ENCODE peak calls at places on chromosomes 2 and 18, in seven cellular contexts. V is HCT116, Y is H1, P is K562, B is GM12878, U is HepG2, C is SK-N-SH. G is an unnamed sample.

GRCh38 chr2:174957049-174957448 is 48.1 kb downstream of the CHN1 start:
- DNase-seq in P (no peak), Y (no peak), U (no peak), C (no peak), V (no peak), B (no peak), G (no peak)

GRCh38 chr18:22542400-22542835 is 124.7 kb upstream of the CTAGE1 start:
- DNase-seq in V (no peak), C (no peak), Y (no peak), U (peak; percentile 1), B (no peak), P (no peak), G (peak; percentile 90)

GRCh38 chr18:39951321-39951720 is 2003.7 kb upstream of the PIK3C3 start:
- DNase-seq in B (no peak), C (no peak), Y (no peak), U (no peak), V (no peak), P (no peak), G (no peak)

GRCh38 chr2:183243760-183244159 is 119.5 kb downstream of the NUP35 start:
- DNase-seq in P (no peak), V (no peak), Y (no peak), B (no peak), C (no peak), U (no peak), G (no peak)

GRCh38 chr2:238523158-238524110 is 96.7 kb downstream of the ASB1 start:
- DNase-seq in Y (peak; percentile 31), V (no peak), C (peak; percentile 87), P (no peak), B (no peak), U (peak; percentile 93), G (no peak)

GRCh38 chr2:44470151-44470550 is 108.4 kb downstream of the CAMKMT start:
- DNase-seq in Y (peak; percentile 39), P (no peak), U (no peak), B (no peak), C (no peak), V (no peak), G (no peak)

GRCh38 chr2:145123606-145124005 is 603.7 kb upstream of the ZEB2 start:
- DNase-seq in Y (no peak), P (no peak), B (no peak), V (no peak), U (no peak), C (peak; percentile 24), G (no peak)

GRCh38 chr18:66393463-66393862 is 210.4 kb downstream of the CDH19 start:
- DNase-seq in B (no peak), Y (no peak), U (no peak), P (no peak), V (no peak), C (no peak), G (no peak)

GRCh38 chr2:171568085-171568484 is 45.8 kb downstream of the CYBRD1 start:
- DNase-seq in V (no peak), B (no peak), P (no peak), U (no peak), C (no peak), Y (no peak), G (no peak)

GRCh38 chr18:62964432-62964831 is 249.1 kb downstream of the PHLPP1 start:
- DNase-seq in C (no peak), U (no peak), V (no peak), Y (no peak), P (no peak), B (no peak), G (no peak)

GRCh38 chr2:156456616-156457015 is 20.4 kb downstream of the GPD2 start:
- DNase-seq in V (no peak), C (no peak), U (no peak), Y (no peak), P (no peak), B (peak; percentile 78), G (no peak)

GRCh38 chr2:45009928-45010705 is 865 bp upstream of the SIX2 start:
- DNase-seq in C (peak; percentile 85), U (no peak), P (no peak), Y (no peak), V (no peak), B (no peak), G (peak; percentile 90)

GRCh38 chr2:26243643-26244478 is 571 bp downstream of the HADHA start:
- DNase-seq in C (peak; percentile 47), U (no peak), P (peak; percentile 63), Y (no peak), V (no peak), B (no peak), G (no peak)

GRCh38 chr18:77486985-77487384 is 237.3 kb downstream of the GALR1 start:
- DNase-seq in B (no peak), V (no peak), Y (no peak), C (no peak), U (no peak), P (no peak), G (no peak)

GRCh38 chr2:71922091-71922490 is 225.6 kb downstream of the CYP26B1 start:
- DNase-seq in Y (no peak), V (no peak), C (no peak), B (no peak), U (no peak), P (no peak), G (no peak)

GRCh38 chr2:167844714-167845530 is 402.5 kb downstream of the STK39 start:
- DNase-seq in U (peak; percentile 36), B (no peak), P (peak; percentile 81), V (peak; percentile 29), C (no peak), Y (peak; percentile 47), G (peak; percentile 16)

GRCh38 chr18:12048827-12049175 is 44.8 kb upstream of the ANKRD62 start:
- DNase-seq in C (no peak), B (no peak), U (no peak), P (no peak), Y (no peak), V (no peak), G (no peak)

GRCh38 chr2:212536385-212537310 is 2.0 kb downstream of the ERBB4 start:
- DNase-seq in U (no peak), B (no peak), C (peak; percentile 34), V (no peak), Y (no peak), P (no peak), G (no peak)

GRCh38 chr18:51100371-51101000 is 70.5 kb downstream of the SMAD4 start:
- DNase-seq in U (no peak), V (no peak), Y (no peak), P (peak; percentile 29), C (no peak), B (no peak), G (no peak)

GRCh38 chr18:59835656-59836379 is 64.0 kb upstream of the PMAIP1 start:
- DNase-seq in V (no peak), U (no peak), Y (no peak), P (no peak), C (no peak), B (no peak), G (no peak)

GRCh38 chr2:163191372-163191771 is 352.8 kb upstream of the KCNH7 start:
- DNase-seq in B (no peak), Y (no peak), P (peak; percentile 11), C (peak; percentile 35), U (peak; percentile 24), V (peak; percentile 21), G (no peak)

GRCh38 chr18:58721586-58722160 is 50.4 kb downstream of the MALT1 start:
- DNase-seq in Y (no peak), P (no peak), B (no peak), V (no peak), U (no peak), C (no peak), G (no peak)

GRCh38 chr2:206442854-206443734 is at the start of gene ADAM23:
- DNase-seq in Y (peak; percentile 39), V (no peak), B (no peak), C (peak; percentile 97), P (peak; percentile 2), U (no peak), G (no peak)

GRCh38 chr2:160751021-160751420 is 257.4 kb upstream of the RBMS1 start:
- DNase-seq in P (no peak), Y (no peak), C (no peak), B (no peak), U (no peak), V (no peak), G (no peak)

DNA sequence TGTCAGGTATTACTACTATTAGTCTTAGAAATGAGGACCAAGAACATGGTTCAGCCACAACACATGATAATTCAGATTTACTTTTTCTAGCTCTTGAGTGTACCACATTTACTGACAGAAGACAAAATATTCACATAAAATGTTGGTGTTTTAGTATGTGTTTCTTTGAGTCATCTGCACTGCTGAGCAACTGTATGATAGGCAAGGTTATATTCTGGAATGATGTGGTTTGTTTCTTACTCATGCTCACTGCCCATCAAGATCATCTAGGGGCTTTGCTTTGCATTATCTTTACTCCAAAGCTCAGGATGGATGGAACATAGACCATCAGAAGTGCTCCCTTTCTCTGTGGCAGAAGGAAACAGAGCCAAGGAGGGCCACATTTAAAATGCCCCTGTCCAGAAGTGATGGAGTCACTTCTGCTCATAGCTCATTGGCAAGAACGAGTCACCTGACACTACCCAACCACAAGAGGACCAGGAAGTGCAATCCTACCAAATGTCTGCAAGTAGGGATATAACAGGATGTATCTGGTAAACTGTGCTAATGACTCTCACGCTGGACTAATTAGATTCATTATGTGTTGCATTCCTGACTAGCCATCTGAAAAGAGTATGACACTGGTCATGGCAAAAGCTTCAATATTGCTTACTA is 81.5 kb downstream of the DIS3L2 start:
- DNase-seq in U (no peak), C (no peak), V (no peak), P (no peak), B (no peak), Y (no peak), G (no peak)
- TF ChIP-seq JUND in U (no peak), C (no peak), V (no peak), P (no peak), B (no peak), Y (no peak), G (no peak)

DNA sequence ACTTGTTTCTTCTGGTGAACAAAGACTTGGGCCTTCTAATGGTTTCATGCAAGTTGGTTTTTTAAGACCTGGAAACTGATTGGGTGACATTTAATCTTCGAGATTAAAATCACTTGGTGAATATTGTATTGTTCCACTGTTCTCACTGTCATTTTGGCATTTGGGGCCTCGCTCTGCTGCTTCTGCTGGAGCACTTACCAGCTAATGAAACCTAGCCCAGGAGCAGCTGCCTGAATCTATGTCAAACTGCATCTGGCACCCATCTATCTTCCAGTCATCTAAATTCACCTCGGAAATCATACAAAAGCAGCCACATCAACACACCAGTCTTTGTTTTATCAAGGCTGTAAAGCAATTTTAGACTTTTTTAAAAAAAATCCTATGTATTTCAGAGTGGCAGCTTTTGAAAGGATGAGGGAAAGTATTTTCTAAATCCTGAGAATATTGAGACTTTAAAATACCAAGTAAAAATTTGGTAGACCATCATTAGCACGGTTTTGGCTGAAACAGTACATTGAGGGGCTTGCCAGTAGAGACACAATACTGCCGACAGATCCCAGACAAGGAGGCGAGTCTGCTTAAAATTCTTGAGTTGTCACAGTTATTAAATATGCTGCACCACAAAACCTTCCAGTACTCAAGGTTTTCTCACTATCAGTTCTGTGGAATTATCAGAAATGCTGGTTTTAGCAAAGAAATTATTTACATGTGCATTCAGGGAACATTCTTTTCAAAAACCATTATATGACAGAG is 26.1 kb upstream of the SERTAD2 start:
- DNase-seq in P (no peak), U (no peak), C (peak; percentile 56), Y (no peak), B (no peak), V (no peak), G (no peak)
- TF ChIP-seq JUND in P (no peak), U (no peak), C (no peak), Y (no peak), B (no peak), V (no peak), G (no peak)

GRCh38 chr18:48915621-48916425 is 34.9 kb downstream of the SMAD7 start:
- DNase-seq in C (no peak), Y (no peak), V (no peak), B (no peak), U (no peak), P (no peak), G (no peak)
- TF ChIP-seq JUND in C (no peak), Y (no peak), V (no peak), B (no peak), U (no peak), P (no peak), G (no peak)

GRCh38 chr18:3875376-3875775 is 425.4 kb downstream of the TGIF1 start:
- DNase-seq in U (no peak), V (no peak), Y (no peak), B (no peak), P (no peak), C (no peak), G (no peak)
- TF ChIP-seq JUND in U (no peak), V (no peak), Y (no peak), B (no peak), P (no peak), C (no peak), G (no peak)